ENCODE peak calls at places on chromosome 6, in five cellular contexts. H is neural crest cell, X is heart left ventricle, F is sigmoid colon, O is AG04450. N is an unnamed sample.

GRCh38 chr6:6713660-6714446 is 125.3 kb downstream of the LY86 start:
- DNase-seq in H (no peak), X (no peak), F (peak), O (no peak), N (no peak)

GRCh38 chr6:104936766-104937535 is 20.0 kb upstream of the LIN28B start:
- DNase-seq in H (no peak), X (no peak), F (no peak), O (no peak), N (no peak)

GRCh38 chr6:11224252-11224965 is 8.1 kb downstream of the NEDD9 start:
- DNase-seq in H (no peak), X (no peak), F (no peak), O (no peak), N (no peak)

GRCh38 chr6:106716966-106717365 is 87.6 kb downstream of the QRSL1 start:
- DNase-seq in H (no peak), X (no peak), F (no peak), O (no peak), N (no peak)

GRCh38 chr6:29974901-29975560 is 32.7 kb downstream of the HLA-A start:
- DNase-seq in H (no peak), X (peak), F (no peak), O (no peak), N (no peak)

GRCh38 chr6:166656269-166657206 is 29.5 kb upstream of the RPS6KA2 start:
- DNase-seq in H (no peak), X (no peak), F (no peak), O (no peak), N (no peak)

GRCh38 chr6:130366011-130366963 is at the start of gene TMEM200A:
- DNase-seq in H (peak), X (no peak), F (peak), O (no peak), N (peak)

GRCh38 chr6:32668226-32668747 is 1.8 kb upstream of the HLA-DQB1 start:
- DNase-seq in H (no peak), X (peak), F (no peak), O (no peak), N (no peak)

GRCh38 chr6:31180500-31180899 is 10.0 kb upstream of the POU5F1 start:
- DNase-seq in H (no peak), X (peak), F (peak), O (no peak), N (no peak)

GRCh38 chr6:1509241-1509640 is 100.5 kb upstream of the FOXC1 start:
- DNase-seq in H (no peak), X (no peak), F (no peak), O (no peak), N (no peak)

GRCh38 chr6:170201361-170201760 is 89.5 kb downstream of the DLL1 start:
- DNase-seq in H (no peak), X (no peak), F (no peak), O (no peak), N (no peak)

GRCh38 chr6:126625019-126625418 is 285.1 kb downstream of the CENPW start:
- DNase-seq in H (peak), X (no peak), F (no peak), O (peak), N (no peak)

GRCh38 chr6:36616888-36617521 is 22.8 kb downstream of the SRSF3 start:
- DNase-seq in H (no peak), X (no peak), F (peak), O (no peak), N (peak)

GRCh38 chr6:6976193-6976592 is 131.6 kb upstream of the RREB1 start:
- DNase-seq in H (no peak), X (no peak), F (no peak), O (no peak), N (no peak)

GRCh38 chr6:55293116-55293515 is 34.2 kb upstream of the GFRAL start:
- DNase-seq in H (no peak), X (no peak), F (no peak), O (no peak), N (no peak)

GRCh38 chr6:33925869-33926268 is 122.1 kb upstream of the MLN start:
- DNase-seq in H (no peak), X (no peak), F (no peak), O (no peak), N (no peak)

GRCh38 chr6:66638099-66638498 is 931.1 kb upstream of the EYS start:
- DNase-seq in H (no peak), X (no peak), F (no peak), O (no peak), N (no peak)

GRCh38 chr6:106124015-106124414 is 37.9 kb downstream of the PRDM1 start:
- DNase-seq in H (no peak), X (no peak), F (no peak), O (no peak), N (no peak)

GRCh38 chr6:101626264-101626663 is 232.8 kb downstream of the GRIK2 start:
- DNase-seq in H (no peak), X (no peak), F (no peak), O (no peak), N (no peak)

GRCh38 chr6:149060300-149060984 is 257.1 kb upstream of the TAB2 start:
- DNase-seq in H (no peak), X (no peak), F (no peak), O (no peak), N (no peak)

GRCh38 chr6:35061651-35062410 is 79.3 kb downstream of the TCP11 start:
- DNase-seq in H (no peak), X (no peak), F (no peak), O (no peak), N (no peak)

GRCh38 chr6:53547815-53548496 is 3.1 kb upstream of the GCLC start:
- DNase-seq in H (peak), X (peak), F (peak), O (peak), N (peak)

GRCh38 chr6:169396554-169397163 is 143.0 kb upstream of the THBS2 start:
- DNase-seq in H (no peak), X (no peak), F (no peak), O (no peak), N (no peak)

GRCh38 chr6:121879149-121879548 is 443.7 kb downstream of the GJA1 start:
- DNase-seq in H (no peak), X (no peak), F (no peak), O (peak), N (no peak)

GRCh38 chr6:139751179-139751578 is 376.7 kb upstream of the CITED2 start:
- DNase-seq in H (no peak), X (no peak), F (no peak), O (no peak), N (no peak)

GRCh38 chr6:8194499-8194898 is 92.2 kb upstream of the EEF1E1 start:
- DNase-seq in H (no peak), X (no peak), F (no peak), O (no peak), N (no peak)

GRCh38 chr6:129631070-129631469 is 78.9 kb downstream of the ARHGAP18 start:
- DNase-seq in H (no peak), X (no peak), F (no peak), O (no peak), N (no peak)

GRCh38 chr6:167581637-167582036 is 245.1 kb upstream of the AFDN start:
- DNase-seq in H (no peak), X (no peak), F (peak), O (no peak), N (no peak)

GRCh38 chr6:109174911-109175310 is 79.6 kb downstream of the CEP57L1 start:
- DNase-seq in H (no peak), X (no peak), F (no peak), O (no peak), N (no peak)

DNA sequence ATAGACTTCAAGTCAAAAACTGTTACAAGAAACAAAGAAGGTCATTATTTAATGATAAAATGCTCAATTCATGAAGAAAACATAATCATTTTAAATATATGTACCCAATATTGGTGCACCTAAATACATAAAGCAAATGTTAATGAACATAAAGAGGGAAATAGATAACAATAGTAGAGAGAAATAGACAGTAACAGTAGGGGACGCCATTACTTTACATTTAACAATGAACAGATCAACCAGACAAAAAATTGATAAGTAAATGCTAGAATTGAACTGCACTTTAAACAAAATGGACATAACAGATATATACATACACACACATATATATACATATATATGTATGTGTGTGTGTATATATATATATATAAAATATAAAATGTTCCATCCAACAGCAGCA is 37.4 kb downstream of the IL22RA2 start:
- DNase-seq in H (no peak), X (no peak), F (no peak), O (no peak), N (no peak)
- TF ChIP-seq CTCF in H (no peak), X (peak), F (no peak), O (peak), N (peak)

DNA sequence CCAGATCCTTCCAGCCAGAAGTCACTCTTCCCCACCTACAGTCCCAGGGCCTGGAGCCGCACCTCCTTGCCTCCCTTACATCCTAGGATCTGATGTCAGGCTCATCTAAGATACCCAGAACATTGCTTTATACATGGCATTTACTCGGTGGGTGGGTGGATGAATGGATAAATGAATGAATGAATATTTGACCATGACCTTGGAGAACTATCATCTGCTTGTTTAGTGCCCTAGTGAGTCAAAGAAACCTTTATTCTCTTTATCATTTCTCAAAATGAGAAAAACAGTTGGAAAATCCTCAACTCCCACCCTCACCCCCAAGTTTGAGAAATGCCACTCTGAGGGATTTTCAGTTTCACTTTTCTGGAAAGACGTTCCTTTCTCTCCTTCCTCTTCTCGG is 56.0 kb downstream of the DAAM2 start:
- DNase-seq in H (no peak), X (no peak), F (no peak), O (no peak), N (no peak)
- TF ChIP-seq CTCF in H (no peak), X (no peak), F (no peak), O (no peak), N (no peak)

GRCh38 chr6:41896280-41896679 is 1.1 kb upstream of the USP49 start:
- DNase-seq in H (no peak), X (no peak), F (no peak), O (no peak), N (no peak)

GRCh38 chr6:41901882-41902519 is 6.8 kb upstream of the USP49 start:
- DNase-seq in H (no peak), X (no peak), F (no peak), O (no peak), N (no peak)
- TF ChIP-seq CTCF in H (peak), X (no peak), F (no peak), O (peak), N (peak)

GRCh38 chr6:44856495-44856878 is 469.0 kb downstream of the CDC5L start:
- DNase-seq in H (no peak), X (no peak), F (no peak), O (no peak), N (no peak)

GRCh38 chr6:44854712-44855111 is 467.2 kb downstream of the CDC5L start:
- DNase-seq in H (no peak), X (no peak), F (no peak), O (no peak), N (no peak)

GRCh38 chr6:44855562-44856494 is 468.3 kb downstream of the CDC5L start:
- DNase-seq in H (no peak), X (no peak), F (no peak), O (peak), N (no peak)

GRCh38 chr6:44859901-44860410 is 468.2 kb upstream of the RUNX2 start:
- DNase-seq in H (no peak), X (no peak), F (no peak), O (no peak), N (no peak)

GRCh38 chr6:44858998-44859397 is 469.1 kb upstream of the RUNX2 start:
- DNase-seq in H (no peak), X (no peak), F (no peak), O (no peak), N (no peak)
- TF ChIP-seq CTCF in H (no peak), X (no peak), F (no peak), O (no peak), N (peak)

GRCh38 chr6:12393100-12393499 is 102.9 kb downstream of the EDN1 start:
- DNase-seq in H (no peak), X (no peak), F (no peak), O (no peak), N (no peak)

GRCh38 chr6:12394170-12394569 is 104.0 kb downstream of the EDN1 start:
- DNase-seq in H (no peak), X (no peak), F (no peak), O (no peak), N (no peak)

GRCh38 chr6:12392490-12392889 is 102.3 kb downstream of the EDN1 start:
- DNase-seq in H (no peak), X (peak), F (no peak), O (no peak), N (no peak)

GRCh38 chr6:12391472-12391871 is 101.3 kb downstream of the EDN1 start:
- DNase-seq in H (no peak), X (no peak), F (no peak), O (no peak), N (no peak)

DNA sequence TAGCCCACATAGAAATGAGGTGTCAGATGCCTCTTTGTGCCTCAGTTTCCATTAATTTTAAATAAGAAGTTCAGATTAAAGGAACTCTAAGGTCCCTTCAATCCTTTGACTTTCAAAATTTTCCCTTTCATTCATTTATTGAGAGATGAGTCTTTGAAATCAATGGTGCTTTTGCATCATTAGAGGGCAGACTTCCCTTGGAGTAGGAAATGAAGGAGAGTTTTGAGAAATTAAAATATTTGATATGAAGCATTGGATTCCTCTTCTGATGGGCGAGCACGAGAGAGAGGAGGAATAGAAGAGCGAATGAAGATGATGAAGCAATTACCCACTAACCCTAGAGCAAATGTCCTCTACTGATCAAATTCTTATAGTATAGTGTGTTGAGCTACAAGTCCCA is 105.7 kb downstream of the EDN1 start:
- DNase-seq in H (no peak), X (no peak), F (no peak), O (no peak), N (no peak)
- TF ChIP-seq CTCF in H (no peak), X (no peak), F (no peak), O (peak), N (peak)

DNA sequence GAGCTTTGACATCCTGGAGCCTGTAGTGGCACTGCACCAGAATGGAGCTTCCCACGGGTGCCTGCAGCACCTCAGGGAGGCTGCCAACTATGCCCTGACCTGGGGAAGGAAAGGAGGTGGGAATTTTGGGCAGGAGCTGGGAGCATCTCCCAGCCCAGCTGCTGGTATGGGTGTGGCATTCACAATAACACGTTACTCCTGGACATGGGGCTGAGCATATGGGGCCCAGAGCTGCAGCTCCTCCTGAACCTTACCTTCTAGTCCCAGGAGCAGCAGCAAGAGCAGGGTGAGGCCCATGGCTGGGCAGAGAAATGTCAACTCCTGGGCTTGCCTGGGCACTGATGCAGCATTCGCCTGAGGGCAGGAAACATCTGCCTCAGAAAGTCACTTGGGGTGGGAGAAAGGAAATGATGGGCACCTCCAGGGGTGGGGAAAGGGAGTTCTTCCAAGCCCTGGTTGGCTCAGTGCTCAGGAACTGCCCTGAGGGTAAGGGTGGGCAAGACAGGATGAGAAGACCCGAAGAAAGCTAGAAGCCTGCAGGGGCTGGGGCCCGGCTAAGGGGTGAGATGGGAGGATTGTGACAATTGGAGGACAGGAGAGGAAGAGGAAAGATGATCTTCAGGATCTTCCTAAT is at the start of gene TREML1:
- DNase-seq in H (no peak), X (no peak), F (no peak), O (no peak), N (no peak)
- TF ChIP-seq CTCF in H (no peak), X (no peak), F (no peak), O (no peak), N (no peak)

DNA sequence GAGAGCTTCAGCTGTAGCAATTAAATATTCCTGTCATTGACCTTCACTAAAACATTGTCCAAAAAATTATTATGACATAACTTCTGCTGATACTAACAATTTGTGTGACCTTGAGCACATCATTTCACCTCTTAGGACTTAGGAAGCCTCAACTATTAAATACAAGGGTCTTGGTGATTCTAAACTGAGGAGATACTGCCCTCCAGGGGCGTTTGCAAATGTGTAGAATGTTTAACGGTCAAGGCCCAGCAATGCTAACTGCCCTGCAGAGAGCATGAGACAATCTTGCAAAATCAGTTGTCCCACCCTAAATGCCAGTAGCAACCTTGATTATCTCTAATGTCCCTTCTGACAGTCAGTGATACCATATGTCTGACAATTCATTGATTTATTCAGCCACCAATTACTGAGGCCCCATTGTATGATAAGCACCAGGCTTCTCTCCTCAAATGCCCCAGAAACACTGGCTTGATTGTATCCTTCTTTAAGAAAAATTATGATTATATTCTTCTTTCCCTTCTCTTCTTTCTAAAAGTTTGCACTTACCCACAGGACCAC is 284.1 kb upstream of the PLN start:
- DNase-seq in H (peak), X (peak), F (no peak), O (no peak), N (no peak)
- TF ChIP-seq CTCF in H (peak), X (peak), F (no peak), O (peak), N (peak)